ENCODE peak calls at places on chromosomes 3 and 15, in nine cellular contexts. C is frontal cortex; H is KG1; Q is CMK; T is GM20000; K is fibroblast of pulmonary artery; X is BJ; D is stimulated activated CD4-positive, alpha-beta T cell treated with anti-CD3 and anti-CD28 coated beads, TNF-alpha, amount 100 ng/mL, for 1 hour; W is Calu3. G is an unnamed sample.

GRCh38 chr3:141373768-141374526 is 5.6 kb downstream of the ZBTB38 start:
- DNase-seq in C (no peak), H (no peak), Q (no peak), T (no peak), K (no peak), X (no peak), D (no peak), W (no peak), G (no peak)

GRCh38 chr15:87762110-87762509 is 494.4 kb downstream of the NTRK3 start:
- DNase-seq in C (no peak), H (peak), Q (peak), T (no peak), K (peak), X (no peak), D (no peak), W (no peak), G (no peak)

GRCh38 chr3:10330319-10330718 is 9.4 kb upstream of the SEC13 start:
- DNase-seq in C (no peak), H (no peak), Q (no peak), T (no peak), K (no peak), X (no peak), D (no peak), W (no peak), G (no peak)

GRCh38 chr3:9809239-9809614 is 835 bp upstream of the TTLL3 start:
- DNase-seq in C (no peak), H (no peak), Q (no peak), T (peak), K (no peak), X (no peak), D (no peak), W (peak), G (no peak)

GRCh38 chr3:177714945-177715344 is 517.7 kb upstream of the TBL1XR1 start:
- DNase-seq in C (no peak), H (no peak), Q (no peak), T (no peak), K (no peak), X (no peak), D (no peak), W (no peak), G (no peak)

GRCh38 chr3:192923731-192924130 is 6.1 kb upstream of the MB21D2 start:
- DNase-seq in C (no peak), H (no peak), Q (no peak), T (no peak), K (no peak), X (no peak), D (no peak), W (peak), G (no peak)

GRCh38 chr3:41893977-41894376 is 67.9 kb downstream of the ULK4 start:
- DNase-seq in C (no peak), H (no peak), Q (no peak), T (peak), K (peak), X (no peak), D (no peak), W (peak), G (no peak)

GRCh38 chr15:96431787-96432186 is 101.3 kb downstream of the NR2F2 start:
- DNase-seq in C (no peak), H (no peak), Q (no peak), T (no peak), K (no peak), X (no peak), D (no peak), W (no peak), G (no peak)

GRCh38 chr15:57440167-57440566 is 63.9 kb downstream of the CGNL1 start:
- DNase-seq in C (no peak), H (no peak), Q (no peak), T (no peak), K (peak), X (no peak), D (no peak), W (no peak), G (no peak)

GRCh38 chr3:165491487-165491886 is 295.3 kb upstream of the SLITRK3 start:
- DNase-seq in C (no peak), H (no peak), Q (no peak), T (no peak), K (peak), X (no peak), D (no peak), W (no peak), G (no peak)